ENCODE peak calls at places on chromosomes 3 and 15, in five cellular contexts. T is T-helper 9 cell, O is HTR-8/SVneo, U is esophagus squamous epithelium, P is progenitor cell of endocrine pancreas. A is an unnamed sample.

GRCh38 chr3:42764561-42765295 is 8.3 kb downstream of the CCDC13 start:
- DNase-seq in O (no peak), P (no peak), U (no peak), T (no peak), A (no peak)

GRCh38 chr3:138928727-138929372 is 18.1 kb downstream of the FOXL2 start:
- DNase-seq in O (no peak), U (no peak), P (no peak), T (no peak), A (no peak)

GRCh38 chr3:156425651-156426050 is 129.3 kb downstream of the SSR3 start:
- DNase-seq in O (no peak), T (no peak), P (no peak), U (no peak), A (no peak)

GRCh38 chr3:197554196-197554561 is 1.6 kb downstream of the BDH1 start:
- DNase-seq in T (no peak), U (no peak), P (no peak), O (no peak), A (no peak)

GRCh38 chr15:90550919-90551318 is 21.2 kb downstream of the CRTC3 start:
- DNase-seq in T (no peak), O (no peak), P (no peak), U (no peak), A (no peak)

GRCh38 chr15:26967719-26968269 is 3.2 kb upstream of the GABRG3 start:
- DNase-seq in O (no peak), U (no peak), P (peak), T (no peak), A (no peak)

GRCh38 chr3:139745831-139746230 is 68.1 kb upstream of the NMNAT3 start:
- DNase-seq in O (no peak), T (no peak), P (no peak), U (no peak), A (no peak)

GRCh38 chr15:55992769-55993110 is 672 bp downstream of the NEDD4 start:
- DNase-seq in O (no peak), U (no peak), P (no peak), T (no peak), A (no peak)

GRCh38 chr3:169286992-169287391 is 376.5 kb downstream of the MECOM start:
- DNase-seq in O (no peak), P (no peak), T (no peak), U (no peak), A (no peak)

GRCh38 chr15:67241132-67241855 is 13.2 kb downstream of the AAGAB start:
- DNase-seq in O (no peak), U (no peak), P (no peak), T (no peak), A (no peak)

GRCh38 chr3:11162401-11163345 is 8.4 kb downstream of the HRH1 start:
- DNase-seq in U (no peak), O (no peak), T (no peak), P (no peak), A (no peak)

GRCh38 chr3:43629254-43629653 is 7.4 kb upstream of the ANO10 start:
- DNase-seq in T (no peak), O (no peak), P (no peak), U (no peak), A (no peak)

GRCh38 chr15:93862791-93863190 is 368.6 kb upstream of the MCTP2 start:
- DNase-seq in O (no peak), P (no peak), U (no peak), T (no peak), A (no peak)

GRCh38 chr3:100420885-100421284 is 19.5 kb downstream of the LNP1 start:
- DNase-seq in U (no peak), P (no peak), O (no peak), T (no peak), A (no peak)

GRCh38 chr3:171088496-171088895 is 62.0 kb upstream of the SLC2A2 start:
- DNase-seq in U (no peak), O (no peak), T (no peak), P (no peak), A (no peak)

GRCh38 chr3:4313606-4314308 is 10.6 kb downstream of the SETMAR start:
- DNase-seq in U (no peak), T (no peak), P (no peak), O (no peak), A (no peak)

GRCh38 chr3:183502782-183503181 is 52.7 kb downstream of the KLHL6 start:
- DNase-seq in P (no peak), U (no peak), O (no peak), T (no peak), A (no peak)

GRCh38 chr15:41417812-41418211 is 917 bp downstream of the RTF1 start:
- DNase-seq in P (no peak), T (no peak), O (no peak), U (no peak), A (no peak)

GRCh38 chr3:128878556-128879124 is 780 bp upstream of the ACAD9 start:
- DNase-seq in U (no peak), T (no peak), O (peak), P (no peak), A (no peak)

GRCh38 chr3:170162630-170163029 is 18.9 kb downstream of the PHC3 start:
- DNase-seq in O (no peak), P (no peak), T (no peak), U (no peak), A (no peak)

GRCh38 chr3:143443851-143444331 is 324.3 kb downstream of the CHST2 start:
- DNase-seq in P (no peak), T (no peak), U (no peak), O (peak), A (no peak)

GRCh38 chr15:40633178-40633577 is 39.1 kb downstream of the KNL1 start:
- DNase-seq in O (no peak), U (no peak), T (no peak), P (no peak), A (no peak)

GRCh38 chr3:132210476-132211346 is 106.5 kb upstream of the ACP3 start:
- DNase-seq in P (peak), U (no peak), O (peak), T (no peak), A (no peak)

GRCh38 chr15:65069179-65069578 is 1.4 kb upstream of the RASL12 start:
- DNase-seq in O (no peak), T (no peak), U (no peak), P (no peak), A (no peak)

GRCh38 chr3:32340039-32340438 is 51.6 kb upstream of the CMTM7 start:
- DNase-seq in U (no peak), O (peak), T (no peak), P (no peak), A (no peak)

GRCh38 chr3:144187531-144188230 is 216.1 kb downstream of the DIPK2A start:
- DNase-seq in O (no peak), T (no peak), P (no peak), U (no peak), A (no peak)

GRCh38 chr15:60536951-60537350 is 58.0 kb upstream of the ICE2 start:
- DNase-seq in O (no peak), U (no peak), P (no peak), T (no peak), A (no peak)

GRCh38 chr3:27713435-27713880 is 8.7 kb downstream of the EOMES start:
- DNase-seq in U (no peak), T (no peak), P (no peak), O (no peak), A (no peak)

GRCh38 chr3:17747184-17747889 is 4.9 kb upstream of the TBC1D5 start:
- DNase-seq in U (no peak), P (no peak), T (no peak), O (no peak), A (no peak)

A was measured in T follicular helper cell.